ENCODE peak calls at places on chromosomes 1 and 21, in eight cellular contexts. C, S, U, A, E, N, I and X are unnamed samples.

GRCh38 chr1:1631793-1632420 is at the start of gene MMP23B:
- DNase-seq in C (no peak), A (no peak), E (no peak), U (no peak), N (no peak), I (peak; percentile 88), S (no peak), X (no peak)

GRCh38 chr1:243977104-243977503 is 74.0 kb upstream of the ZBTB18 start:
- DNase-seq in U (no peak), I (no peak), E (no peak), S (no peak), C (no peak), A (no peak), N (no peak), X (no peak)

GRCh38 chr1:59541891-59542290 is 245.0 kb downstream of the FGGY start:
- DNase-seq in N (no peak), C (no peak), I (no peak), S (no peak), U (no peak), A (no peak), E (no peak), X (no peak)

GRCh38 chr1:1625824-1626206 is 6.2 kb upstream of the MMP23B start:
- DNase-seq in N (no peak), E (no peak), I (no peak), A (no peak), S (no peak), U (no peak), C (no peak), X (no peak)

GRCh38 chr1:201230676-201231075 is 40.1 kb downstream of the IGFN1 start:
- DNase-seq in E (no peak), I (no peak), C (no peak), N (no peak), U (no peak), S (no peak), A (no peak), X (no peak)

GRCh38 chr1:70220517-70221240 is 501 bp upstream of the SRSF11 start:
- DNase-seq in C (no peak), N (no peak), S (no peak), E (no peak), U (no peak), I (no peak), A (no peak), X (no peak)

GRCh38 chr1:2025491-2025981 is 6.4 kb downstream of the GABRD start:
- DNase-seq in I (no peak), S (no peak), N (no peak), C (no peak), E (no peak), A (no peak), U (no peak), X (no peak)

GRCh38 chr1:79375352-79375751 is 368.8 kb upstream of the ADGRL4 start:
- DNase-seq in E (no peak), N (no peak), A (no peak), U (no peak), I (no peak), C (no peak), S (no peak), X (no peak)

GRCh38 chr1:66270122-66270812 is 263.7 kb upstream of the SGIP1 start:
- DNase-seq in E (no peak), A (no peak), I (no peak), C (no peak), U (no peak), S (no peak), N (no peak), X (no peak)

GRCh38 chr1:180912801-180913616 is at the start of gene KIAA1614:
- DNase-seq in N (no peak), A (peak; percentile 82), U (no peak), C (peak; percentile 29), E (peak; percentile 29), S (no peak), I (peak; percentile 74), X (peak; percentile 40)

GRCh38 chr1:225437710-225438437 is 10.0 kb upstream of the LBR start:
- DNase-seq in C (no peak), E (no peak), S (no peak), A (no peak), N (no peak), U (no peak), I (no peak), X (peak; percentile 20)

GRCh38 chr1:53373246-53373645 is 45.4 kb upstream of the LRP8 start:
- DNase-seq in E (no peak), A (peak; percentile 31), C (no peak), I (no peak), N (peak; percentile 1), U (no peak), S (no peak), X (no peak)

GRCh38 chr21:33419538-33420123 is 16.4 kb downstream of the IFNGR2 start:
- DNase-seq in C (no peak), N (no peak), I (no peak), S (no peak), E (peak; percentile 57), U (no peak), A (no peak), X (no peak)

GRCh38 chr1:94045465-94046056 is 75.4 kb downstream of the ABCA4 start:
- DNase-seq in I (peak; percentile 83), C (peak; percentile 95), E (peak; percentile 97), N (peak; percentile 66), U (peak; percentile 86), A (peak; percentile 90), S (peak; percentile 33), X (peak; percentile 90)

GRCh38 chr1:183932412-183932811 is 105.1 kb downstream of the COLGALT2 start:
- DNase-seq in U (no peak), E (peak; percentile 63), S (no peak), A (peak; percentile 89), C (no peak), N (no peak), I (no peak), X (peak; percentile 81)

GRCh38 chr1:8409107-8409506 is 91.2 kb downstream of the SLC45A1 start:
- DNase-seq in I (peak; percentile 34), N (no peak), S (no peak), A (no peak), C (no peak), U (no peak), E (peak; percentile 38), X (peak; percentile 69)

GRCh38 chr1:93801471-93801870 is 77.5 kb downstream of the DNTTIP2 start:
- DNase-seq in S (no peak), C (no peak), I (no peak), U (no peak), A (no peak), N (no peak), E (no peak), X (no peak)

GRCh38 chr1:245771521-245772281 is 616.9 kb downstream of the KIF26B start:
- DNase-seq in U (peak; percentile 56), S (no peak), N (no peak), A (no peak), I (no peak), E (peak; percentile 79), C (no peak), X (no peak)

GRCh38 chr1:23804183-23804582 is 3.6 kb upstream of the GALE start:
- DNase-seq in E (no peak), A (no peak), S (no peak), C (no peak), U (no peak), I (no peak), N (no peak), X (no peak)

GRCh38 chr1:109640285-109640865 is 15.5 kb upstream of the GSTM4 start:
- DNase-seq in E (peak; percentile 37), I (peak; percentile 77), A (peak; percentile 92), N (peak; percentile 61), U (no peak), S (peak; percentile 87), C (peak; percentile 50), X (peak; percentile 75)

GRCh38 chr1:248752119-248752931 is 3.2 kb downstream of the LYPD8 start:
- DNase-seq in E (no peak), U (no peak), S (no peak), A (no peak), C (no peak), I (no peak), N (no peak), X (no peak)

GRCh38 chr1:158799689-158800088 is 18.7 kb upstream of the OR6N2 start:
- DNase-seq in C (no peak), A (no peak), U (no peak), I (no peak), N (no peak), S (peak; percentile 3), E (no peak), X (no peak)